ENCODE peak calls at places on chromosomes 11 and 22, in four cellular contexts. D is PC-3, V is T47D, B is posterior vena cava. P is an unnamed sample.

GRCh38 chr11:62508336-62509058 is 38.1 kb downstream of the AHNAK start:
- DNase-seq in B (peak), D (peak), V (peak), P (peak)

GRCh38 chr11:15136166-15136565 is 21.4 kb downstream of the INSC start:
- DNase-seq in B (no peak), D (no peak), V (no peak), P (no peak)

GRCh38 chr11:70483077-70483861 is 84.9 kb downstream of the CTTN start:
- DNase-seq in B (peak), V (no peak), D (peak), P (peak)

GRCh38 chr11:72702096-72702495 is 27.9 kb upstream of the PDE2A start:
- DNase-seq in D (no peak), B (no peak), V (no peak), P (no peak)

GRCh38 chr11:64251986-64252837 is 882 bp downstream of the PLCB3 start:
- DNase-seq in D (peak), V (peak), B (no peak), P (peak)

GRCh38 chr11:58924230-58924629 is 15.1 kb upstream of the GLYATL1 start:
- DNase-seq in B (no peak), V (no peak), D (no peak), P (no peak)

GRCh38 chr11:66124564-66124963 is 54.5 kb downstream of the PACS1 start:
- DNase-seq in B (no peak), V (no peak), D (peak), P (no peak)

GRCh38 chr11:73532310-73532709 is 65.6 kb downstream of the FAM168A start:
- DNase-seq in D (no peak), B (no peak), V (no peak), P (no peak)

GRCh38 chr22:49632199-49633009 is 195.3 kb downstream of the BRD1 start:
- DNase-seq in V (peak), D (peak), B (no peak), P (no peak)

GRCh38 chr11:27209562-27210005 is 153.4 kb downstream of the CCDC34 start:
- DNase-seq in D (peak), B (peak), V (no peak), P (peak)

GRCh38 chr11:127590319-127590718 is 589.7 kb upstream of the KIRREL3 start:
- DNase-seq in B (no peak), D (no peak), V (no peak), P (no peak)

GRCh38 chr11:68574308-68574707 is 110.0 kb upstream of the GAL start:
- DNase-seq in B (no peak), V (no peak), D (peak), P (no peak)

GRCh38 chr22:31155425-31155824 is 4.6 kb upstream of the RNF185 start:
- DNase-seq in D (no peak), V (no peak), B (no peak), P (no peak)

GRCh38 chr22:23516304-23516703 is 63.8 kb downstream of the IGLL1 start:
- DNase-seq in B (no peak), D (no peak), V (no peak), P (no peak)

GRCh38 chr11:2107941-2108630 is 31.1 kb downstream of the IGF2 start:
- DNase-seq in D (no peak), B (no peak), V (no peak), P (no peak)

GRCh38 chr11:65215441-65216076 is 33.8 kb downstream of the CAPN1 start:
- DNase-seq in D (no peak), V (no peak), B (peak), P (no peak)

GRCh38 chr11:71252434-71252781 is at the start of gene SHANK2:
- DNase-seq in V (peak), B (peak), D (peak), P (peak)

P was measured in HT-29.